ENCODE peak calls at places on chromosomes 5 and 9, in five cellular contexts. F, K, U, I and Z are unnamed samples.

GRCh38 chr5:149550608-149551226 is 522 bp downstream of the CSNK1A1 start:
- DNase-seq in U (peak; percentile 21), K (no peak), I (no peak), F (peak; percentile 4), Z (no peak)

GRCh38 chr5:77282337-77283027 is 72.0 kb downstream of the PDE8B start:
- DNase-seq in U (no peak), I (no peak), F (no peak), K (no peak), Z (no peak)

GRCh38 chr9:97534185-97534584 is 32.7 kb downstream of the TMOD1 start:
- DNase-seq in F (no peak), I (no peak), U (no peak), K (no peak), Z (no peak)

GRCh38 chr9:87569008-87569908 is 71.6 kb downstream of the DAPK1 start:
- DNase-seq in F (no peak), U (peak; percentile 76), I (no peak), K (no peak), Z (no peak)

GRCh38 chr9:122115176-122116035 is 22.3 kb upstream of the TTLL11 start:
- DNase-seq in I (no peak), U (no peak), K (no peak), F (no peak), Z (no peak)

GRCh38 chr5:148290271-148291195 is 21.7 kb upstream of the SPINK7 start:
- DNase-seq in I (no peak), K (no peak), U (peak; percentile 59), F (no peak), Z (no peak)

GRCh38 chr9:20811872-20812271 is 127.8 kb downstream of the FOCAD start:
- DNase-seq in F (no peak), I (no peak), K (no peak), U (no peak), Z (no peak)

GRCh38 chr9:93159601-93160418 is 24.1 kb upstream of the WNK2 start:
- DNase-seq in K (peak; percentile 28), F (peak; percentile 59), I (no peak), U (peak; percentile 94), Z (peak; percentile 79)

GRCh38 chr5:180636403-180637075 is 12.9 kb downstream of the FLT4 start:
- DNase-seq in I (no peak), U (no peak), K (no peak), F (no peak), Z (no peak)